ENCODE peak calls at places on chromosomes 1 and 21, in eight cellular contexts. One of them, this sample, is unnamed.

GRCh38 chr1:171252482-171252881 is 4.2 kb downstream of the FMO1 start:
- DNase-seq in spleen: peak; percentile 78
- DNase-seq in breast epithelium: no peak
- DNase-seq in fibroblast of lung: no peak
- DNase-seq in heart left ventricle: no peak
- DNase-seq in right cardiac atrium: no peak
- DNase-seq in uterus: no peak
- DNase-seq in right atrium auricular region: no peak
- DNase-seq in this sample: no peak

GRCh38 chr1:104991702-104992101 is 1242.0 kb downstream of the AMY1C start:
- DNase-seq in spleen: no peak
- DNase-seq in breast epithelium: no peak
- DNase-seq in fibroblast of lung: no peak
- DNase-seq in heart left ventricle: no peak
- DNase-seq in right cardiac atrium: no peak
- DNase-seq in uterus: no peak
- DNase-seq in right atrium auricular region: no peak
- DNase-seq in this sample: no peak

GRCh38 chr1:233172201-233172600 is 123.3 kb downstream of the PCNX2 start:
- DNase-seq in spleen: no peak
- DNase-seq in breast epithelium: no peak
- DNase-seq in fibroblast of lung: peak; percentile 36
- DNase-seq in heart left ventricle: no peak
- DNase-seq in right cardiac atrium: no peak
- DNase-seq in uterus: no peak
- DNase-seq in right atrium auricular region: no peak
- DNase-seq in this sample: no peak

GRCh38 chr1:160777486-160778089 is 18.4 kb upstream of the LY9 start:
- DNase-seq in spleen: no peak
- DNase-seq in breast epithelium: no peak
- DNase-seq in fibroblast of lung: no peak
- DNase-seq in heart left ventricle: no peak
- DNase-seq in right cardiac atrium: no peak
- DNase-seq in uterus: no peak
- DNase-seq in right atrium auricular region: no peak
- DNase-seq in this sample: no peak

GRCh38 chr1:230145505-230145899 is 78.5 kb downstream of the GALNT2 start:
- DNase-seq in spleen: no peak
- DNase-seq in breast epithelium: no peak
- DNase-seq in fibroblast of lung: no peak
- DNase-seq in heart left ventricle: no peak
- DNase-seq in right cardiac atrium: no peak
- DNase-seq in uterus: no peak
- DNase-seq in right atrium auricular region: no peak
- DNase-seq in this sample: no peak

GRCh38 chr1:205456383-205456867 is 580 bp upstream of the BLACAT1 start:
- DNase-seq in spleen: peak; percentile 70
- DNase-seq in breast epithelium: no peak
- DNase-seq in fibroblast of lung: no peak
- DNase-seq in heart left ventricle: no peak
- DNase-seq in right cardiac atrium: no peak
- DNase-seq in uterus: no peak
- DNase-seq in right atrium auricular region: no peak
- DNase-seq in this sample: no peak

GRCh38 chr1:5745776-5746610 is 246.2 kb downstream of the NPHP4 start:
- DNase-seq in spleen: peak; percentile 86
- DNase-seq in breast epithelium: peak; percentile 59
- DNase-seq in fibroblast of lung: peak; percentile 25
- DNase-seq in heart left ventricle: peak; percentile 83
- DNase-seq in right cardiac atrium: peak; percentile 84
- DNase-seq in uterus: peak; percentile 30
- DNase-seq in right atrium auricular region: peak; percentile 65
- DNase-seq in this sample: peak; percentile 76

GRCh38 chr1:65832296-65832695 is 39.6 kb downstream of the PDE4B start:
- DNase-seq in spleen: no peak
- DNase-seq in breast epithelium: no peak
- DNase-seq in fibroblast of lung: peak; percentile 81
- DNase-seq in heart left ventricle: no peak
- DNase-seq in right cardiac atrium: no peak
- DNase-seq in uterus: no peak
- DNase-seq in right atrium auricular region: no peak
- DNase-seq in this sample: no peak

GRCh38 chr21:42352433-42353095 is 1.8 kb upstream of the TFF2 start:
- DNase-seq in spleen: peak; percentile 35
- DNase-seq in breast epithelium: no peak
- DNase-seq in fibroblast of lung: no peak
- DNase-seq in heart left ventricle: no peak
- DNase-seq in right cardiac atrium: no peak
- DNase-seq in uterus: no peak
- DNase-seq in right atrium auricular region: no peak
- DNase-seq in this sample: peak; percentile 16

GRCh38 chr1:119347858-119348257 is 20.7 kb upstream of the HAO2 start:
- DNase-seq in spleen: no peak
- DNase-seq in breast epithelium: no peak
- DNase-seq in fibroblast of lung: peak; percentile 28
- DNase-seq in heart left ventricle: no peak
- DNase-seq in right cardiac atrium: no peak
- DNase-seq in uterus: no peak
- DNase-seq in right atrium auricular region: no peak
- DNase-seq in this sample: no peak

GRCh38 chr1:243483084-243483845 is 227.4 kb downstream of the SDCCAG8 start:
- DNase-seq in spleen: no peak
- DNase-seq in breast epithelium: no peak
- DNase-seq in fibroblast of lung: no peak
- DNase-seq in heart left ventricle: no peak
- DNase-seq in right cardiac atrium: no peak
- DNase-seq in uterus: no peak
- DNase-seq in right atrium auricular region: no peak
- DNase-seq in this sample: no peak

GRCh38 chr1:52834798-52835197 is 7.8 kb upstream of the ZYG11A start:
- DNase-seq in spleen: no peak
- DNase-seq in breast epithelium: no peak
- DNase-seq in fibroblast of lung: no peak
- DNase-seq in heart left ventricle: no peak
- DNase-seq in right cardiac atrium: no peak
- DNase-seq in uterus: no peak
- DNase-seq in right atrium auricular region: no peak
- DNase-seq in this sample: no peak

GRCh38 chr1:71296551-71296950 is 215.7 kb upstream of the ZRANB2 start:
- DNase-seq in spleen: no peak
- DNase-seq in breast epithelium: no peak
- DNase-seq in fibroblast of lung: peak; percentile 8
- DNase-seq in heart left ventricle: no peak
- DNase-seq in right cardiac atrium: no peak
- DNase-seq in uterus: no peak
- DNase-seq in right atrium auricular region: no peak
- DNase-seq in this sample: no peak

GRCh38 chr1:33008051-33008914 is 28.4 kb downstream of the AK2 start:
- DNase-seq in spleen: no peak
- DNase-seq in breast epithelium: peak; percentile 60
- DNase-seq in fibroblast of lung: no peak
- DNase-seq in heart left ventricle: no peak
- DNase-seq in right cardiac atrium: no peak
- DNase-seq in uterus: no peak
- DNase-seq in right atrium auricular region: no peak
- DNase-seq in this sample: no peak

GRCh38 chr1:236888903-236889302 is 93.8 kb downstream of the MTR start:
- DNase-seq in spleen: no peak
- DNase-seq in breast epithelium: no peak
- DNase-seq in fibroblast of lung: no peak
- DNase-seq in heart left ventricle: peak; percentile 73
- DNase-seq in right cardiac atrium: peak; percentile 84
- DNase-seq in uterus: peak; percentile 54
- DNase-seq in right atrium auricular region: no peak
- DNase-seq in this sample: no peak

GRCh38 chr1:81670286-81670685 is 130.4 kb upstream of the ADGRL2 start:
- DNase-seq in spleen: no peak
- DNase-seq in breast epithelium: peak; percentile 66
- DNase-seq in fibroblast of lung: peak; percentile 96
- DNase-seq in heart left ventricle: peak; percentile 53
- DNase-seq in right cardiac atrium: peak; percentile 84
- DNase-seq in uterus: peak; percentile 35
- DNase-seq in right atrium auricular region: peak; percentile 80
- DNase-seq in this sample: no peak

GRCh38 chr1:92487078-92487605 is 417 bp upstream of the GFI1 start:
- DNase-seq in spleen: no peak
- DNase-seq in breast epithelium: no peak
- DNase-seq in fibroblast of lung: no peak
- DNase-seq in heart left ventricle: no peak
- DNase-seq in right cardiac atrium: no peak
- DNase-seq in uterus: no peak
- DNase-seq in right atrium auricular region: no peak
- DNase-seq in this sample: no peak

GRCh38 chr1:92488832-92489231 is 2.1 kb upstream of the GFI1 start:
- DNase-seq in spleen: no peak
- DNase-seq in breast epithelium: no peak
- DNase-seq in fibroblast of lung: no peak
- DNase-seq in heart left ventricle: no peak
- DNase-seq in right cardiac atrium: no peak
- DNase-seq in uterus: no peak
- DNase-seq in right atrium auricular region: no peak
- DNase-seq in this sample: no peak

GRCh38 chr1:92485374-92486250 is 1.1 kb downstream of the GFI1 start:
- DNase-seq in spleen: peak; percentile 96
- DNase-seq in breast epithelium: no peak
- DNase-seq in fibroblast of lung: no peak
- DNase-seq in heart left ventricle: peak; percentile 74
- DNase-seq in right cardiac atrium: peak; percentile 77
- DNase-seq in uterus: no peak
- DNase-seq in right atrium auricular region: no peak
- DNase-seq in this sample: peak; percentile 71

GRCh38 chr1:92486251-92487077 is at the start of gene GFI1:
- DNase-seq in spleen: peak; percentile 91
- DNase-seq in breast epithelium: no peak
- DNase-seq in fibroblast of lung: no peak
- DNase-seq in heart left ventricle: peak; percentile 75
- DNase-seq in right cardiac atrium: peak; percentile 73
- DNase-seq in uterus: no peak
- DNase-seq in right atrium auricular region: no peak
- DNase-seq in this sample: peak; percentile 72

DNA sequence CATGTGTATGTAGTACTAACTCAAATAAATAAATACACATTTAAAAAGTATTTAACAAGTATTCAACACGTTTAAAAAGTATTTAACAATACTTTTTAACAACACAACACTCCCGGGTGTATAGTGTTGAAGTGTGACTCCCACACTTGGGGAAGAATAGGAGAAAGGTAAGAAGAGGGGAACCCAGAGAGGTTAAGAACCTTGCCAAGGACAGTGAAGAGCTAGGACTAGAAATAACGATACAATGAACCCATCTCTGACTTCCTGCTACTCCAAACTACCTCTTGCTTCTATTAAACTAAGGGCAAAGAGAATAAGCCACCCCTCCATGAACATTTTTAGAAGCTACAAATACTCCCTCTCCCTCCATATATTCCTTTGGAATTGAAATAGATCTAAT is 1.7 kb upstream of the GFI1 start:
- DNase-seq in spleen: no peak
- DNase-seq in breast epithelium: no peak
- DNase-seq in fibroblast of lung: no peak
- DNase-seq in heart left ventricle: no peak
- DNase-seq in right cardiac atrium: no peak
- DNase-seq in uterus: no peak
- DNase-seq in right atrium auricular region: no peak
- DNase-seq in this sample: no peak
- H3K27me3 ChIP-seq in spleen: no peaks in the 10 kb centered on the region
- H3K27me3 ChIP-seq in breast epithelium: peaks cover 6% of the 10 kb centered on the region
- H3K27me3 ChIP-seq in fibroblast of lung: peaks cover 49% of the 10 kb centered on the region
- H3K27me3 ChIP-seq in heart left ventricle: peaks cover 24% of the 10 kb centered on the region
- H3K27me3 ChIP-seq in right cardiac atrium: no peaks in the 10 kb centered on the region
- H3K27me3 ChIP-seq in uterus: peaks cover 12% of the 10 kb centered on the region
- H3K27me3 ChIP-seq in right atrium auricular region: peaks cover 28% of the 10 kb centered on the region
- H3K27me3 ChIP-seq in this sample: no peaks in the 10 kb centered on the region

GRCh38 chr1:2072109-2072806 is 22.0 kb downstream of the PRKCZ start:
- DNase-seq in spleen: no peak
- DNase-seq in breast epithelium: no peak
- DNase-seq in fibroblast of lung: no peak
- DNase-seq in heart left ventricle: no peak
- DNase-seq in right cardiac atrium: peak; percentile 29
- DNase-seq in uterus: no peak
- DNase-seq in right atrium auricular region: no peak
- DNase-seq in this sample: peak; percentile 88

GRCh38 chr1:2074944-2075740 is 24.9 kb downstream of the PRKCZ start:
- DNase-seq in spleen: no peak
- DNase-seq in breast epithelium: no peak
- DNase-seq in fibroblast of lung: no peak
- DNase-seq in heart left ventricle: no peak
- DNase-seq in right cardiac atrium: no peak
- DNase-seq in uterus: no peak
- DNase-seq in right atrium auricular region: no peak
- DNase-seq in this sample: no peak

GRCh38 chr1:2074316-2074855 is 24.2 kb downstream of the PRKCZ start:
- DNase-seq in spleen: no peak
- DNase-seq in breast epithelium: no peak
- DNase-seq in fibroblast of lung: no peak
- DNase-seq in heart left ventricle: peak; percentile 33
- DNase-seq in right cardiac atrium: no peak
- DNase-seq in uterus: no peak
- DNase-seq in right atrium auricular region: no peak
- DNase-seq in this sample: no peak

GRCh38 chr1:2072891-2073290 is 22.7 kb downstream of the PRKCZ start:
- DNase-seq in spleen: no peak
- DNase-seq in breast epithelium: no peak
- DNase-seq in fibroblast of lung: no peak
- DNase-seq in heart left ventricle: no peak
- DNase-seq in right cardiac atrium: no peak
- DNase-seq in uterus: no peak
- DNase-seq in right atrium auricular region: no peak
- DNase-seq in this sample: no peak

GRCh38 chr1:2073382-2074230 is 23.4 kb downstream of the PRKCZ start:
- DNase-seq in spleen: no peak
- DNase-seq in breast epithelium: no peak
- DNase-seq in fibroblast of lung: peak; percentile 78
- DNase-seq in heart left ventricle: no peak
- DNase-seq in right cardiac atrium: peak; percentile 37
- DNase-seq in uterus: no peak
- DNase-seq in right atrium auricular region: no peak
- DNase-seq in this sample: no peak
- H3K27me3 ChIP-seq in spleen: no peaks in the 10 kb centered on the region
- H3K27me3 ChIP-seq in breast epithelium: no peaks in the 10 kb centered on the region
- H3K27me3 ChIP-seq in fibroblast of lung: no peaks in the 10 kb centered on the region
- H3K27me3 ChIP-seq in heart left ventricle: no peaks in the 10 kb centered on the region
- H3K27me3 ChIP-seq in right cardiac atrium: no peaks in the 10 kb centered on the region
- H3K27me3 ChIP-seq in uterus: no peaks in the 10 kb centered on the region
- H3K27me3 ChIP-seq in right atrium auricular region: no peaks in the 10 kb centered on the region
- H3K27me3 ChIP-seq in this sample: no peaks in the 10 kb centered on the region

GRCh38 chr1:18895317-18895716 is 7.0 kb downstream of the ALDH4A1 start:
- DNase-seq in spleen: no peak
- DNase-seq in breast epithelium: no peak
- DNase-seq in fibroblast of lung: no peak
- DNase-seq in heart left ventricle: no peak
- DNase-seq in right cardiac atrium: no peak
- DNase-seq in uterus: no peak
- DNase-seq in right atrium auricular region: no peak
- DNase-seq in this sample: no peak
- H3K27me3 ChIP-seq in spleen: no peaks in the 10 kb centered on the region
- H3K27me3 ChIP-seq in breast epithelium: no peaks in the 10 kb centered on the region
- H3K27me3 ChIP-seq in fibroblast of lung: no peaks in the 10 kb centered on the region
- H3K27me3 ChIP-seq in heart left ventricle: no peaks in the 10 kb centered on the region
- H3K27me3 ChIP-seq in right cardiac atrium: no peaks in the 10 kb centered on the region
- H3K27me3 ChIP-seq in uterus: no peaks in the 10 kb centered on the region
- H3K27me3 ChIP-seq in right atrium auricular region: no peaks in the 10 kb centered on the region
- H3K27me3 ChIP-seq in this sample: no peaks in the 10 kb centered on the region

GRCh38 chr1:7931446-7931812 is 9.2 kb downstream of the TNFRSF9 start:
- DNase-seq in spleen: no peak
- DNase-seq in breast epithelium: no peak
- DNase-seq in fibroblast of lung: no peak
- DNase-seq in heart left ventricle: no peak
- DNase-seq in right cardiac atrium: no peak
- DNase-seq in uterus: no peak
- DNase-seq in right atrium auricular region: no peak
- DNase-seq in this sample: no peak
- H3K27me3 ChIP-seq in spleen: no peaks in the 10 kb centered on the region
- H3K27me3 ChIP-seq in breast epithelium: no peaks in the 10 kb centered on the region
- H3K27me3 ChIP-seq in fibroblast of lung: peaks cover 3% of the 10 kb centered on the region
- H3K27me3 ChIP-seq in heart left ventricle: peaks cover 4% of the 10 kb centered on the region
- H3K27me3 ChIP-seq in right cardiac atrium: no peaks in the 10 kb centered on the region
- H3K27me3 ChIP-seq in uterus: no peaks in the 10 kb centered on the region
- H3K27me3 ChIP-seq in right atrium auricular region: no peaks in the 10 kb centered on the region
- H3K27me3 ChIP-seq in this sample: no peaks in the 10 kb centered on the region

This sample was measured in Peyer's patch.